ENCODE peak calls at places on chromosomes 1 and 21, in seven cellular contexts. J is IMR-90, I is neuronal stem cell, C is mesendoderm, S is H9, R is mesenchymal stem cell, E is trophoblast cell. F is an unnamed sample.

GRCh38 chr1:221824025-221824424 is 82.1 kb upstream of the DUSP10 start:
- DNase-seq in E (no peak), C (no peak), R (no peak), J (peak; percentile 80), S (no peak), I (no peak), F (no peak)

GRCh38 chr1:93659805-93660479 is 21.7 kb downstream of the BCAR3 start:
- DNase-seq in S (no peak), I (no peak), C (no peak), E (no peak), R (peak; percentile 58), J (peak; percentile 61), F (no peak)

GRCh38 chr1:36139521-36139920 is 9.8 kb downstream of the TRAPPC3 start:
- DNase-seq in C (no peak), S (no peak), I (no peak), J (no peak), E (no peak), R (no peak), F (no peak)

GRCh38 chr21:42474982-42475381 is 21.0 kb downstream of the RSPH1 start:
- DNase-seq in R (no peak), S (no peak), I (no peak), E (no peak), C (no peak), J (no peak), F (no peak)

GRCh38 chr21:43866233-43866632 is 1.2 kb downstream of the AGPAT3 start:
- DNase-seq in C (no peak), I (no peak), R (peak; percentile 59), E (no peak), S (no peak), J (peak; percentile 57), F (no peak)

GRCh38 chr1:59150537-59151386 is 146.1 kb upstream of the FGGY start:
- DNase-seq in S (no peak), I (no peak), J (peak; percentile 100), R (peak; percentile 100), C (peak; percentile 65), E (peak; percentile 95), F (no peak)

GRCh38 chr1:60277269-60277668 is 203.7 kb upstream of the C1orf87 start:
- DNase-seq in S (no peak), C (no peak), I (no peak), E (no peak), J (no peak), R (no peak), F (no peak)

GRCh38 chr1:85936470-85936869 is 220.1 kb downstream of the COL24A1 start:
- DNase-seq in E (no peak), J (no peak), I (no peak), C (no peak), S (no peak), R (no peak), F (no peak)

GRCh38 chr1:17569200-17570139 is 30.0 kb downstream of the ARHGEF10L start:
- DNase-seq in S (no peak), E (peak; percentile 36), I (no peak), J (peak; percentile 84), C (peak; percentile 74), R (peak; percentile 86), F (no peak)

GRCh38 chr1:8866173-8866791 is 12.2 kb downstream of the ENO1 start:
- DNase-seq in C (no peak), E (no peak), S (no peak), I (no peak), R (no peak), J (no peak), F (no peak)

GRCh38 chr1:61397915-61398314 is 315.6 kb downstream of the NFIA start:
- DNase-seq in J (peak; percentile 50), C (no peak), I (no peak), S (no peak), R (peak; percentile 57), E (no peak), F (no peak)

GRCh38 chr1:1116701-1117468 is 996 bp upstream of the C1orf159 start:
- DNase-seq in S (no peak), I (peak; percentile 26), E (peak; percentile 43), C (no peak), J (no peak), R (peak; percentile 50), F (no peak)

GRCh38 chr1:235215453-235215852 is 54.4 kb upstream of the RBM34 start:
- DNase-seq in E (no peak), J (no peak), I (no peak), S (no peak), R (no peak), C (no peak), F (no peak)

GRCh38 chr1:82091274-82091673 is 290.5 kb downstream of the ADGRL2 start:
- DNase-seq in E (no peak), J (no peak), R (no peak), I (no peak), C (no peak), S (no peak), F (no peak)

GRCh38 chr1:30515746-30516504 is 207.5 kb downstream of the MATN1 start:
- DNase-seq in S (peak; percentile 21), I (no peak), E (no peak), C (no peak), J (no peak), R (no peak), F (peak; percentile 19)

GRCh38 chr1:215146252-215146975 is 63.9 kb downstream of the KCNK2 start:
- DNase-seq in J (peak; percentile 64), R (peak; percentile 39), S (no peak), E (peak; percentile 5), C (peak; percentile 28), I (no peak), F (no peak)

GRCh38 chr21:43611598-43612369 is 47.5 kb downstream of the HSF2BP start:
- DNase-seq in J (peak; percentile 95), R (peak; percentile 92), E (peak; percentile 55), C (peak; percentile 73), S (peak; percentile 73), I (peak; percentile 32), F (peak; percentile 19)

GRCh38 chr1:182235952-182236650 is 155.5 kb downstream of the GLUL start:
- DNase-seq in E (no peak), R (no peak), S (no peak), I (no peak), J (peak; percentile 3), C (no peak), F (no peak)

GRCh38 chr1:34441661-34442060 is 265.0 kb downstream of the C1orf94 start:
- DNase-seq in I (no peak), J (no peak), C (no peak), R (no peak), S (no peak), E (no peak), F (no peak)

GRCh38 chr1:43147625-43148319 is 24.3 kb downstream of the EBNA1BP2 start:
- DNase-seq in I (peak; percentile 91), J (peak; percentile 32), C (peak; percentile 99), R (peak; percentile 73), S (peak; percentile 99), E (peak; percentile 57), F (peak; percentile 100)

GRCh38 chr1:11925938-11926292 is 312 bp downstream of the KIAA2013 start:
- DNase-seq in E (no peak), J (no peak), S (no peak), I (no peak), R (no peak), C (no peak), F (peak; percentile 57)

GRCh38 chr1:33516891-33517550 is 44.6 kb downstream of the ZSCAN20 start:
- DNase-seq in I (no peak), S (no peak), C (no peak), R (no peak), J (peak; percentile 15), E (no peak), F (no peak)

GRCh38 chr1:157566484-157567300 is 14.4 kb upstream of the FCRL5 start:
- DNase-seq in J (no peak), E (no peak), R (no peak), C (no peak), I (no peak), S (no peak), F (no peak)

GRCh38 chr1:3453891-3454810 is at the start of gene ARHGEF16:
- DNase-seq in R (peak; percentile 59), J (peak; percentile 15), E (peak; percentile 90), I (peak; percentile 65), S (peak; percentile 95), C (peak; percentile 94), F (peak; percentile 88)

GRCh38 chr1:66341446-66342089 is 192.4 kb upstream of the SGIP1 start:
- DNase-seq in C (no peak), R (no peak), E (no peak), S (no peak), I (no peak), J (no peak), F (no peak)
- H2AK5ac ChIP-seq in C (no peak overlapping the region), R (no peak overlapping the region), E (no peak overlapping the region), S (no peak overlapping the region), I (no peak overlapping the region), J (peak overlapping the region; percentile 49), F (no peak overlapping the region)

DNA sequence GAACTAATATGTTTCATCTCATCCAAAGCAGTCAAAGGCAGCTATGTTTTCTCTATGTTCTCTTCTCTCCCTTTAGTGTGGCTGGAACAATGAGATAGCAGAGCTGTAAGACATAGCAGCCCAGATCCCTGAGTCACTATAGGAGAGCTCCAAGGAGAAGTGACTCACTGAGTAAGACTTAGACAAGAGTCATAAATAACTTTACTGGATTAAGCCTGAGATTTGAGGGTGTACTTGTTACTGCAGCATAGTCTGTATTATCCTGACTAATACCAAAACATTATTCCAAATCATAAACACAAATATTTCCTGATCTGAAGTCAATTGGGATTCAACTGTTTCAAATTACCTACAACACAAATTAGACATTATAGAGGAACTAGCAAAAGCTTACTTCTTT is 3.9 kb downstream of the KRTAP19-8 start:
- DNase-seq in E (no peak), R (no peak), J (no peak), S (no peak), C (peak; percentile 13), I (no peak), F (no peak)
- H2AK5ac ChIP-seq in E (no peak overlapping the region), R (no peak overlapping the region), J (no peak overlapping the region), S (no peak overlapping the region), C (no peak overlapping the region), I (no peak overlapping the region), F (no peak overlapping the region)

DNA sequence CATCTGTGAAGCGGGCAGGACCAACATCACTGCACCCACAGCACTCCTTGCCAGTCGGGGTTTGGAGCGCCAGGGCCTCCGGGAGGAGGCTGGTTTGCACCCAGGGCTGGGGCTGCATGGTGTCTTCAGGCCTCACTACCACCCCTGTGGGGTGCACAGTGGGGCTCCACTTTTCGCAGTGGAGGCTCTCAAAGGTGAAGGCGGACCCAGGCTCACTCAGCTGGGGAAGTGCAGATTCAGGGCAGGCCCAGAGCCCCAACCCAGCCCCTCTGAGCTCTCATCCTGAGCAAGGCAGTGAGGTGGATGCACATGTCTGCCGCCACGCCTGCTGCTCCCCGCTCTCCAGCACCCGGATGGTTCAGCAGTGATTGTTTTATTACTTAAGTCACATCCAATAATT is 125.8 kb downstream of the PTPRU start:
- DNase-seq in I (no peak), S (peak; percentile 14), J (no peak), E (no peak), C (no peak), R (no peak), F (no peak)
- H2AK5ac ChIP-seq in I (no peak overlapping the region), S (no peak overlapping the region), J (no peak overlapping the region), E (no peak overlapping the region), C (no peak overlapping the region), R (no peak overlapping the region), F (no peak overlapping the region)

DNA sequence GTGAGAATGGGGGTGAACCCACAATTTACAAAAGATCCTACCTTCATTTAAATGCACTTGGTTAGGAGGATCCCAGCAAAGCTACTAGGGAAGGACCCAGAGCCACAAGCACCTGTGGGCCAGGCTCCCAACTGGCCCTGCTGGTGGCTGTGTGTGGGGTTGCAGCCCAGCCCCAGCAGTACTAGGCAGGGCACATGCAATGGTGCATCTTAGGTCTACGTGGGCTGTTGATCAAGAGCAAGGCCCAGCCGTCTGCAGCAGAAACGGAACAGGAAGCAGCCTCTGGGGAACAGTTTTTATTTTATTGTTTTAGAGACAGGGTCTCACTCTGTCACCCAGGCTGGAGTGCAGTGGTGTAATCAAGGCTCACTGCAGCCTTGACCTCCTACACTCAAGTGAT is 134.1 kb upstream of the RAB4A start:
- DNase-seq in S (no peak), I (no peak), E (no peak), J (no peak), R (no peak), C (no peak), F (no peak)
- H2AK5ac ChIP-seq in S (no peak overlapping the region), I (no peak overlapping the region), E (no peak overlapping the region), J (no peak overlapping the region), R (no peak overlapping the region), C (no peak overlapping the region), F (no peak overlapping the region)

F was measured in H1.